ENCODE peak calls at places on chromosomes 2 and 18, in six cellular contexts. One of them, this sample, is unnamed.

GRCh38 chr2:237062585-237062984 is 23.1 kb upstream of the COPS8 start:
- DNase-seq in astrocyte of the spinal cord: no peak
- DNase-seq in bronchial epithelial cell: no peak
- DNase-seq in AG10803: peak
- DNase-seq in left lung: no peak
- DNase-seq in vagina: peak
- DNase-seq in this sample: no peak

GRCh38 chr2:127066942-127067341 is 40.0 kb downstream of the BIN1 start:
- DNase-seq in astrocyte of the spinal cord: no peak
- DNase-seq in bronchial epithelial cell: no peak
- DNase-seq in AG10803: peak
- DNase-seq in left lung: peak
- DNase-seq in vagina: no peak
- DNase-seq in this sample: no peak

GRCh38 chr2:186882511-186883071 is 33.6 kb upstream of the ZSWIM2 start:
- DNase-seq in astrocyte of the spinal cord: no peak
- DNase-seq in bronchial epithelial cell: no peak
- DNase-seq in AG10803: no peak
- DNase-seq in left lung: no peak
- DNase-seq in vagina: no peak
- DNase-seq in this sample: no peak

GRCh38 chr2:120939595-120940318 is 204.1 kb downstream of the GLI2 start:
- DNase-seq in astrocyte of the spinal cord: peak
- DNase-seq in bronchial epithelial cell: peak
- DNase-seq in AG10803: peak
- DNase-seq in left lung: no peak
- DNase-seq in vagina: no peak
- DNase-seq in this sample: no peak

GRCh38 chr18:47619771-47620170 is 310.7 kb downstream of the SMAD2 start:
- DNase-seq in astrocyte of the spinal cord: no peak
- DNase-seq in bronchial epithelial cell: no peak
- DNase-seq in AG10803: no peak
- DNase-seq in left lung: no peak
- DNase-seq in vagina: peak
- DNase-seq in this sample: no peak

GRCh38 chr2:11585071-11585470 is 51.2 kb downstream of the GREB1 start:
- DNase-seq in astrocyte of the spinal cord: no peak
- DNase-seq in bronchial epithelial cell: no peak
- DNase-seq in AG10803: no peak
- DNase-seq in left lung: no peak
- DNase-seq in vagina: no peak
- DNase-seq in this sample: no peak

GRCh38 chr2:157443795-157444642 is at the start of gene CYTIP:
- DNase-seq in astrocyte of the spinal cord: no peak
- DNase-seq in bronchial epithelial cell: no peak
- DNase-seq in AG10803: no peak
- DNase-seq in left lung: peak
- DNase-seq in vagina: no peak
- DNase-seq in this sample: peak

GRCh38 chr18:7512990-7513389 is 54.1 kb upstream of the PTPRM start:
- DNase-seq in astrocyte of the spinal cord: no peak
- DNase-seq in bronchial epithelial cell: no peak
- DNase-seq in AG10803: no peak
- DNase-seq in left lung: no peak
- DNase-seq in vagina: no peak
- DNase-seq in this sample: no peak

GRCh38 chr2:102717308-102718018 is 44.4 kb upstream of the TMEM182 start:
- DNase-seq in astrocyte of the spinal cord: peak
- DNase-seq in bronchial epithelial cell: peak
- DNase-seq in AG10803: peak
- DNase-seq in left lung: no peak
- DNase-seq in vagina: no peak
- DNase-seq in this sample: no peak

GRCh38 chr2:127840893-127841292 is 17.1 kb downstream of the POLR2D start:
- DNase-seq in astrocyte of the spinal cord: no peak
- DNase-seq in bronchial epithelial cell: no peak
- DNase-seq in AG10803: no peak
- DNase-seq in left lung: no peak
- DNase-seq in vagina: no peak
- DNase-seq in this sample: no peak

GRCh38 chr2:207352978-207353377 is 176.8 kb upstream of the CREB1 start:
- DNase-seq in astrocyte of the spinal cord: no peak
- DNase-seq in bronchial epithelial cell: no peak
- DNase-seq in AG10803: peak
- DNase-seq in left lung: no peak
- DNase-seq in vagina: no peak
- DNase-seq in this sample: peak

GRCh38 chr18:3597159-3597977 is 147.4 kb downstream of the TGIF1 start:
- DNase-seq in astrocyte of the spinal cord: no peak
- DNase-seq in bronchial epithelial cell: no peak
- DNase-seq in AG10803: no peak
- DNase-seq in left lung: no peak
- DNase-seq in vagina: no peak
- DNase-seq in this sample: no peak

GRCh38 chr2:172449916-172450550 is 22.6 kb downstream of the ITGA6 start:
- DNase-seq in astrocyte of the spinal cord: peak
- DNase-seq in bronchial epithelial cell: peak
- DNase-seq in AG10803: peak
- DNase-seq in left lung: no peak
- DNase-seq in vagina: peak
- DNase-seq in this sample: no peak

GRCh38 chr2:160871096-160871495 is 289.1 kb upstream of the TANK start:
- DNase-seq in astrocyte of the spinal cord: peak
- DNase-seq in bronchial epithelial cell: no peak
- DNase-seq in AG10803: peak
- DNase-seq in left lung: no peak
- DNase-seq in vagina: no peak
- DNase-seq in this sample: no peak

GRCh38 chr2:195322324-195322723 is 334.7 kb upstream of the SLC39A10 start:
- DNase-seq in astrocyte of the spinal cord: no peak
- DNase-seq in bronchial epithelial cell: no peak
- DNase-seq in AG10803: no peak
- DNase-seq in left lung: no peak
- DNase-seq in vagina: no peak
- DNase-seq in this sample: no peak

GRCh38 chr18:73479472-73479871 is 611.7 kb upstream of the NETO1 start:
- DNase-seq in astrocyte of the spinal cord: peak
- DNase-seq in bronchial epithelial cell: peak
- DNase-seq in AG10803: peak
- DNase-seq in left lung: no peak
- DNase-seq in vagina: no peak
- DNase-seq in this sample: no peak

GRCh38 chr2:219530048-219530963 is 13.3 kb downstream of the CHPF start:
- DNase-seq in astrocyte of the spinal cord: peak
- DNase-seq in bronchial epithelial cell: peak
- DNase-seq in AG10803: peak
- DNase-seq in left lung: peak
- DNase-seq in vagina: no peak
- DNase-seq in this sample: peak

GRCh38 chr2:234198976-234199375 is 148.5 kb downstream of the SPP2 start:
- DNase-seq in astrocyte of the spinal cord: no peak
- DNase-seq in bronchial epithelial cell: no peak
- DNase-seq in AG10803: no peak
- DNase-seq in left lung: no peak
- DNase-seq in vagina: no peak
- DNase-seq in this sample: no peak

GRCh38 chr2:37284386-37284785 is 40.2 kb downstream of the PRKD3 start:
- DNase-seq in astrocyte of the spinal cord: no peak
- DNase-seq in bronchial epithelial cell: no peak
- DNase-seq in AG10803: peak
- DNase-seq in left lung: no peak
- DNase-seq in vagina: no peak
- DNase-seq in this sample: no peak

GRCh38 chr2:173964565-173965371 is 405 bp downstream of the SP3 start:
- DNase-seq in astrocyte of the spinal cord: peak
- DNase-seq in bronchial epithelial cell: peak
- DNase-seq in AG10803: peak
- DNase-seq in left lung: peak
- DNase-seq in vagina: no peak
- DNase-seq in this sample: peak

GRCh38 chr2:20651731-20652099 is 817 bp upstream of the HS1BP3 start:
- DNase-seq in astrocyte of the spinal cord: no peak
- DNase-seq in bronchial epithelial cell: no peak
- DNase-seq in AG10803: no peak
- DNase-seq in left lung: no peak
- DNase-seq in vagina: no peak
- DNase-seq in this sample: no peak

GRCh38 chr2:20652673-20653575 is 2.0 kb upstream of the HS1BP3 start:
- DNase-seq in astrocyte of the spinal cord: no peak
- DNase-seq in bronchial epithelial cell: no peak
- DNase-seq in AG10803: no peak
- DNase-seq in left lung: no peak
- DNase-seq in vagina: no peak
- DNase-seq in this sample: no peak

GRCh38 chr2:20652141-20652540 is 1.2 kb upstream of the HS1BP3 start:
- DNase-seq in astrocyte of the spinal cord: no peak
- DNase-seq in bronchial epithelial cell: no peak
- DNase-seq in AG10803: no peak
- DNase-seq in left lung: no peak
- DNase-seq in vagina: no peak
- DNase-seq in this sample: no peak

GRCh38 chr2:20654414-20654813 is 3.5 kb upstream of the HS1BP3 start:
- DNase-seq in astrocyte of the spinal cord: no peak
- DNase-seq in bronchial epithelial cell: no peak
- DNase-seq in AG10803: no peak
- DNase-seq in left lung: no peak
- DNase-seq in vagina: no peak
- DNase-seq in this sample: no peak

DNA sequence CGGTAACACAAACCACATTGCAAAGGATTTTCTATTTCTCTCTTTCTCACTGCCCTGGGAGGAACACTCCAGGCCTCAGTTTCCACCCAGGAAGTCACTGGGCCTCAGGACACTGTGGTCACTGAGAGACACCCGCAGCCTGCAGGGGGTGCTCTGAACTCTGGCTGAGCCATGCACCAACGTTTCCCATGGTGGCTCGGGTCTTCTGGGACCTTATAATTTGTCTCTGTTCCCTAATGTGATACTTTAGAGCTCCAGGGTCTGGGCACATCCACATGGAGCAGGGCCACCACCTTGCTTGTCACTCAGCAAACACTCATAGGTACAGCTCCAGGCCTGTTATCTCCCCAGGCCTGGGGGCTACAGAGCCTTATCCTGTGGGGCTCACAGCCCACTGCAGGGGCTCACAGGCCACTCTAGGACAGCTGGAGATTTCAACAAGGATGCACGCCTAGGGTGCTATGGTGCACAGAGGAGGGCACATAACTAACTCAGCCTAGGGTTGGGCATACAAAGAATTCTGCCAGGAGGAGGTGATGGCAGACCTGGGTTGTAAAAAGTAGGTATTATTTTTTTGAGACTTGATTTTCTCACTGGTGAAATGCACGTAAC is 2.9 kb upstream of the HS1BP3 start:
- DNase-seq in astrocyte of the spinal cord: no peak
- DNase-seq in bronchial epithelial cell: no peak
- DNase-seq in AG10803: no peak
- DNase-seq in left lung: no peak
- DNase-seq in vagina: no peak
- DNase-seq in this sample: no peak
- TF ChIP-seq CTCF in astrocyte of the spinal cord: no peak
- TF ChIP-seq CTCF in bronchial epithelial cell: no peak
- TF ChIP-seq CTCF in AG10803: no peak
- TF ChIP-seq CTCF in left lung: no peak
- TF ChIP-seq CTCF in vagina: no peak
- TF ChIP-seq CTCF in this sample: no peak

DNA sequence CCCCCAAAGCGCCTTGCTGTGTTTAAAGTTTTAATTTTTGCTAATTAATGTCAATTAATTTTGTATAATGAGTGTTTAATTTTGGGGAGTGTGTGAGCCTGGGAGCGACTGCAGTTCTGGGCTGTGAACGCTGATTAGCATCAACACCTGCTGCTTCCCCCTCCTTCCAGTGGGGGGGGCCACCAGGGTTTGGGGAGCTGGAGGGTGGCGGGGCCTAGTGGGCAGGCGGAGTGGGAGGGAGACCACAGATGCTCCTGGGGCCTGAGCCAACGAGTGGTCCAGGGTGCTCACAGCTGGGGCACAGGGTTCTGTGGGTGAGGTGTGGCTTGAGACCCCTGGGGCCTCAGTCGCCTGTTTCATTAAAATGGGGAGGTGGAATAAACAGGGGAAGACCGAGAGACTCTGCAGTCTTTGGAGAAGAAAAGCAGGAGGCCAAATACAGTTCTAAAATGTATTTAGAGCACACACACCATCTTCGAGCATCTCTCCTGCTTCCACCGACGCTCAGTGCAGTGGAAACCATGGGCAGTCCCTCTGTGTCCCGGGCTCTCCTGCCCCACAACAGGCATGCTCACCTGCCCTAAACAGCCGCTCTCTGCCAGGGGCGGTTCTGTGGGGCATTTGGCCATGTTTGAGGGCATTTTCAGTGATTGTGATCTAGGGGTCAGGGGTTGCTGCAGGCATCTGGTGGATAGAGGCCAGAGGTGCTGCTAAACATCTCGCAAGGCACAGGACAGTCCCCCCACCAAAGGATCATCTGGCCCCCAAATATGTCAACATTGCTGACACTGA is 55.6 kb downstream of the EMX1 start:
- DNase-seq in astrocyte of the spinal cord: no peak
- DNase-seq in bronchial epithelial cell: no peak
- DNase-seq in AG10803: no peak
- DNase-seq in left lung: no peak
- DNase-seq in vagina: no peak
- DNase-seq in this sample: no peak
- H3K4me3 ChIP-seq in astrocyte of the spinal cord: no peak
- H3K4me3 ChIP-seq in bronchial epithelial cell: no peak
- H3K4me3 ChIP-seq in AG10803: no peak
- H3K4me3 ChIP-seq in left lung: no peak
- H3K4me3 ChIP-seq in vagina: no peak
- H3K4me3 ChIP-seq in this sample: no peak

GRCh38 chr2:46331099-46331766 is 34.0 kb downstream of the EPAS1 start:
- DNase-seq in astrocyte of the spinal cord: peak
- DNase-seq in bronchial epithelial cell: no peak
- DNase-seq in AG10803: peak
- DNase-seq in left lung: no peak
- DNase-seq in vagina: no peak
- DNase-seq in this sample: no peak
- TF ChIP-seq CTCF in astrocyte of the spinal cord: no peak
- TF ChIP-seq CTCF in bronchial epithelial cell: no peak
- TF ChIP-seq CTCF in AG10803: peak
- TF ChIP-seq CTCF in left lung: no peak
- TF ChIP-seq CTCF in vagina: no peak
- TF ChIP-seq CTCF in this sample: no peak

GRCh38 chr2:159287733-159288132 is 1.2 kb upstream of the WDSUB1 start:
- DNase-seq in astrocyte of the spinal cord: no peak
- DNase-seq in bronchial epithelial cell: no peak
- DNase-seq in AG10803: no peak
- DNase-seq in left lung: no peak
- DNase-seq in vagina: no peak
- DNase-seq in this sample: no peak

GRCh38 chr2:159285929-159286708 is at the start of gene WDSUB1:
- DNase-seq in astrocyte of the spinal cord: peak
- DNase-seq in bronchial epithelial cell: peak
- DNase-seq in AG10803: peak
- DNase-seq in left lung: peak
- DNase-seq in vagina: no peak
- DNase-seq in this sample: peak

GRCh38 chr2:159286709-159287441 is 372 bp upstream of the WDSUB1 start:
- DNase-seq in astrocyte of the spinal cord: peak
- DNase-seq in bronchial epithelial cell: peak
- DNase-seq in AG10803: peak
- DNase-seq in left lung: peak
- DNase-seq in vagina: peak
- DNase-seq in this sample: peak

GRCh38 chr2:159283529-159283928 is 3.0 kb downstream of the WDSUB1 start:
- DNase-seq in astrocyte of the spinal cord: no peak
- DNase-seq in bronchial epithelial cell: no peak
- DNase-seq in AG10803: no peak
- DNase-seq in left lung: no peak
- DNase-seq in vagina: no peak
- DNase-seq in this sample: no peak

GRCh38 chr2:159285433-159285832 is 1.1 kb downstream of the WDSUB1 start:
- DNase-seq in astrocyte of the spinal cord: no peak
- DNase-seq in bronchial epithelial cell: no peak
- DNase-seq in AG10803: no peak
- DNase-seq in left lung: no peak
- DNase-seq in vagina: no peak
- DNase-seq in this sample: no peak
- H3K4me3 ChIP-seq in astrocyte of the spinal cord: peak
- H3K4me3 ChIP-seq in bronchial epithelial cell: peak
- H3K4me3 ChIP-seq in AG10803: peak
- H3K4me3 ChIP-seq in left lung: peak
- H3K4me3 ChIP-seq in vagina: peak
- H3K4me3 ChIP-seq in this sample: no peak

This sample was measured in CD8-positive, alpha-beta T cell.